ENCODE peak calls at places on chromosomes 1 and 21, in five cellular contexts. W is H54, R is heart left ventricle, D is K562, H is tibial nerve. Q is an unnamed sample.
A peak's percentile ranks its signal among the peaks of the same experiment; 100 is the strongest.

GRCh38 chr1:203153051-203153988 is 22.3 kb downstream of the MYBPH start:
- DNase-seq in H (no peak), R (no peak), D (no peak), W (no peak), Q (no peak)

GRCh38 chr1:9872430-9873165 is 37.5 kb downstream of the CTNNBIP1 start:
- DNase-seq in D (no peak), R (no peak), W (peak; percentile 23), H (no peak), Q (no peak)

GRCh38 chr21:44391345-44392091 is 38.1 kb downstream of the TRPM2 start:
- DNase-seq in W (no peak), H (peak; percentile 69), D (no peak), R (peak; percentile 58), Q (no peak)

GRCh38 chr1:153428073-153428638 is 11.8 kb downstream of the S100A7A start:
- DNase-seq in H (no peak), R (no peak), D (no peak), W (no peak), Q (no peak)

GRCh38 chr1:99003911-99004269 is 771 bp downstream of the PLPPR5 start:
- DNase-seq in W (no peak), R (no peak), H (no peak), D (no peak), Q (peak; percentile 0)

GRCh38 chr21:35573472-35574389 is 486.6 kb downstream of the SETD4 start:
- DNase-seq in D (no peak), H (no peak), R (no peak), W (no peak), Q (no peak)

GRCh38 chr1:111062081-111062480 is 77.8 kb downstream of the DRAM2 start:
- DNase-seq in W (no peak), R (no peak), D (no peak), H (no peak), Q (no peak)

GRCh38 chr1:151060241-151061011 is at the start of gene MLLT11:
- DNase-seq in H (peak; percentile 36), W (peak; percentile 54), D (peak; percentile 93), R (peak; percentile 73), Q (no peak)

GRCh38 chr1:103177146-103177850 is 69.0 kb upstream of the COL11A1 start:
- DNase-seq in R (no peak), D (no peak), W (no peak), H (no peak), Q (no peak)

GRCh38 chr1:88801575-88802208 is 89.7 kb downstream of the GTF2B start:
- DNase-seq in H (no peak), W (no peak), R (no peak), D (no peak), Q (no peak)

GRCh38 chr1:31617917-31618746 is 643 bp downstream of the HCRTR1 start:
- DNase-seq in W (peak; percentile 45), H (no peak), D (peak; percentile 65), R (no peak), Q (peak; percentile 75)

GRCh38 chr1:76494807-76495206 is 372.5 kb upstream of the ST6GALNAC5 start:
- DNase-seq in D (no peak), R (no peak), H (no peak), W (no peak), Q (no peak)

GRCh38 chr1:7432896-7433380 is 338.2 kb upstream of the VAMP3 start:
- DNase-seq in H (no peak), D (no peak), W (no peak), R (no peak), Q (no peak)

GRCh38 chr1:41878911-41879310 is 39.8 kb downstream of the HIVEP3 start:
- DNase-seq in H (no peak), D (no peak), W (no peak), R (no peak), Q (no peak)
- TF ChIP-seq POLR2A in H (no peak), D (peak; percentile 49), W (no peak), R (no peak), Q (no peak)

GRCh38 chr1:145982010-145982723 is 14.2 kb downstream of the TXNIP start:
- DNase-seq in W (no peak), D (no peak), H (no peak), R (peak; percentile 74), Q (no peak)

GRCh38 chr1:145985129-145985501 is 11.3 kb downstream of the TXNIP start:
- DNase-seq in D (no peak), H (no peak), W (no peak), R (peak; percentile 51), Q (no peak)

GRCh38 chr1:145981299-145981600 is 15.1 kb downstream of the TXNIP start:
- DNase-seq in W (no peak), H (no peak), R (no peak), D (no peak), Q (no peak)

GRCh38 chr1:145983959-145984830 is 12.2 kb downstream of the TXNIP start:
- DNase-seq in D (no peak), W (no peak), R (no peak), H (no peak), Q (no peak)

DNA sequence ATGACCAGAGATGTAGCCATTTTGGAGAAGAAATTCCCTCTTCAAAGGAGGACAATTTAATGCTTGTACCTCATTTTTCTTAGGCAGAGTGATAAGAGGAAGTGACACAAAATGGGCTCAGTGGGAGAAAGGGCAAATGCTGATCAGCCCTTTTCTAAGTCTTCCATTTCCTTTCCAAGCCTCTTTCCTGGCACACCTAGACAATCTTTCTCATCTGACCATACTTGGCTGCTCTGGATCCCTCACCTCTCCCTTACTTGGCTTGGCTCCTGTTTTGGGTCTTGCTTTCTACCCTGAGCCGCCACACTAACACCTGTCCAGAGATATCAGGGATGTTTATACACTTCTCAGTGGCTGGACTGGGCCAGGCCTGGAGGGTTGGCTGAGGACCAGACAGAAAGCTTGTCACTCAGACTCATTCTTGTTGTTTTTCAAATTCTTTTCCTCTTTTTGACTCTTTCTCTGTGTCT is 13.1 kb downstream of the TXNIP start:
- DNase-seq in W (no peak), D (no peak), R (peak; percentile 80), H (no peak), Q (no peak)
- TF ChIP-seq POLR2A in W (no peak), D (no peak), R (no peak), H (no peak), Q (no peak)

GRCh38 chr1:11059990-11060948 is at the start of gene SRM:
- DNase-seq in R (peak; percentile 93), D (peak; percentile 96), W (peak; percentile 94), H (peak; percentile 80), Q (peak; percentile 99)
- TF ChIP-seq POLR2A in R (peak; percentile 83), D (peak; percentile 88), W (peak; percentile 67), H (peak; percentile 30), Q (peak; percentile 79)

DNA sequence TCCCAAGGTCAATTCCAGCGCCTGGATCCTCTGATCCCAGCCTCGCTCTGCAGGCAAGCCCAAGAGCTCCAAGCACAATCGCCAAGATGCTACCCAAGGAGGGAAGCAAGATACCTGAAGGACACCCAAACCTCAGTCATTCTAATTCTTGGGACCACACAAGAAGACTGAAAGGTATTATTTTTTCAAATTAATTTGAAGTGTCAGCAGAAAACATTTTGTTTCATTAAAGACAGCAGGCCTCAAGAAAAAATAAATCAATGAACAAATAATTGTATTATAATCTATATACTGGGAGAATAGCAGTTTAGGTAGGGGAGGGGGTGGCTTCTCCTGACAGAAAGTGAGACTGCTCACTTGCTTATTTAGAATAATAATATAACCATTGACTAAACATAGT is 347.8 kb downstream of the HHAT start:
- DNase-seq in R (no peak), D (no peak), H (no peak), W (no peak), Q (no peak)
- TF ChIP-seq POLR2A in R (no peak), D (no peak), H (no peak), W (no peak), Q (no peak)

GRCh38 chr1:32967863-32968571 is 3.4 kb upstream of the RNF19B start:
- DNase-seq in W (no peak), D (no peak), R (no peak), H (no peak), Q (no peak)

GRCh38 chr1:32971576-32971975 is 7.0 kb upstream of the RNF19B start:
- DNase-seq in R (no peak), W (no peak), H (no peak), D (no peak), Q (no peak)

GRCh38 chr1:32971156-32971555 is 6.5 kb upstream of the RNF19B start:
- DNase-seq in D (no peak), W (no peak), R (no peak), H (no peak), Q (no peak)

GRCh38 chr1:32966900-32967299 is 2.3 kb upstream of the RNF19B start:
- DNase-seq in D (peak; percentile 57), W (no peak), H (no peak), R (no peak), Q (no peak)

DNA sequence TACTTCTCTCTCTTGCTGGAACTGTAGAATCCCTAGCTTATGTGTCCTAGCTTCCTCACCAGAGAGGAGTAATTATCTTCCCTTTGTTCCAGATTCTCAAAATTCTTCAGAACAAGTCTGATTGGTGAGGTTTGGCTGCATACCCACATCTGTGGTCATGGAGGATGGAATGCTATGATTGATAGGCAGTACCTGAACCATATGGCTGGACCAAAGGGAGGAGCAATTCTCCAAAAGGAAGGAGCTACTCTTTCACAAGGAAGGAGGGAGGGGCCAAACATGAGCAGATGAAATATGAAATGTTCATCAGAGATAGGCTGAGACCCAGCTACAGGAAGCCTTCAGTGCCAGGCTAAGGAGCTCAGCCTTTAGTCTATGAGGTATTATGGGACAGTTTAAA is 4.9 kb upstream of the RNF19B start:
- DNase-seq in R (no peak), H (no peak), W (no peak), D (no peak), Q (no peak)
- TF ChIP-seq POLR2A in R (no peak), H (no peak), W (no peak), D (no peak), Q (no peak)

GRCh38 chr1:225746361-225747179 is 31.1 kb upstream of the SRP9 start:
- DNase-seq in H (peak; percentile 55), W (peak; percentile 72), R (peak; percentile 85), D (no peak), Q (no peak)
- TF ChIP-seq POLR2A in H (no peak), W (peak; percentile 44), R (no peak), D (no peak), Q (no peak)

DNA sequence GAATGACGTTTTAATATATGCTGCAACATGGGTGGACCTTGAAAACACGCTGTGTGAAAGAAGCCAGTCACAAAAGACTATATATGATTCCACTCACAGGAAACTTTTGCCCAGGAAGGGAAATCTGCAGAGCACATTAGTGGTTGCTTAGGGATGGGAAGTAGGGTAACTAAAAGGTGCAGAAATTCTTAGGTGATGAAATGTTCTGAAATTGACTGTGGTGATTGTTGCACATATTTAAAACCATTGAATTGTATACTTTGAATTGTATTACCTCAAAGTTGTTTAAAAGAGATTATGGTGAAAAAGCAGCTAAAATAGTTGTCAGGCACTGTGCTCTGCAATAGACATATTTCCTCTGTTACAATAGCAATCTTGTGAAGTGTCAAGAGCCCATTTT is 95.1 kb downstream of the AHCTF1 start:
- DNase-seq in W (no peak), D (no peak), R (no peak), H (no peak), Q (no peak)
- TF ChIP-seq POLR2A in W (no peak), D (no peak), R (no peak), H (no peak), Q (no peak)

GRCh38 chr1:215405211-215405610 is 161.9 kb upstream of the KCTD3 start:
- DNase-seq in R (no peak), H (no peak), W (no peak), D (no peak), Q (no peak)
- TF ChIP-seq POLR2A in R (no peak), H (no peak), W (no peak), D (no peak), Q (no peak)

Q was measured in GM12892.